ENCODE peak calls at places on chromosomes 12 and 14, in ten cellular contexts. A is CD8-positive, alpha-beta T cell; I is AG09319; G is fibroblast of lung; K is progenitor cell of endocrine pancreas; Y is cardiac muscle cell; M is choroid plexus epithelial cell; E is GM13976; D is HCT116; R is epithelial cell of esophagus. N is an unnamed sample.
A peak's percentile ranks its signal among the peaks of the same experiment; 100 is the strongest.

GRCh38 chr12:52210186-52210924 is 18.5 kb upstream of the KRT80 start:
- DNase-seq in R (peak; percentile 92), K (no peak), A (no peak), E (no peak), Y (peak; percentile 90), G (peak; percentile 90), M (peak; percentile 75), D (no peak), I (peak; percentile 44), N (peak; percentile 38)

GRCh38 chr14:62099091-62099490 is 336.9 kb downstream of the SNAPC1 start:
- DNase-seq in Y (no peak), G (no peak), A (no peak), R (no peak), M (no peak), E (no peak), I (no peak), K (no peak), D (no peak), N (no peak)

GRCh38 chr12:92078167-92079053 is 67.2 kb downstream of the BTG1 start:
- DNase-seq in E (no peak), A (no peak), D (peak; percentile 12), K (no peak), R (peak; percentile 96), Y (peak; percentile 91), M (peak; percentile 97), G (peak; percentile 99), I (peak; percentile 96), N (peak; percentile 94)

GRCh38 chr12:104680070-104680469 is 223.3 kb downstream of the CHST11 start:
- DNase-seq in G (no peak), D (peak; percentile 13), Y (no peak), M (peak; percentile 60), R (peak; percentile 28), K (no peak), I (no peak), E (peak; percentile 55), A (no peak), N (peak; percentile 15)

GRCh38 chr12:77060136-77060882 is 5.1 kb downstream of the E2F7 start:
- DNase-seq in K (no peak), R (no peak), A (no peak), Y (no peak), D (no peak), M (no peak), I (no peak), G (no peak), E (peak; percentile 40), N (no peak)

GRCh38 chr12:22034709-22035506 is 11.1 kb upstream of the CMAS start:
- DNase-seq in M (peak; percentile 81), Y (peak; percentile 82), R (no peak), K (no peak), G (no peak), I (no peak), D (no peak), A (no peak), E (no peak), N (no peak)

GRCh38 chr14:90599748-90600507 is 203.1 kb downstream of the CALM1 start:
- DNase-seq in M (peak; percentile 57), D (no peak), K (no peak), A (no peak), R (peak; percentile 54), I (no peak), E (no peak), Y (peak; percentile 38), G (peak; percentile 42), N (no peak)

GRCh38 chr12:68491204-68491960 is 119.3 kb upstream of the RAP1B start:
- DNase-seq in R (no peak), Y (no peak), E (no peak), A (no peak), K (no peak), M (no peak), G (no peak), I (no peak), D (no peak), N (no peak)

GRCh38 chr12:51475543-51475942 is 50.9 kb downstream of the SLC4A8 start:
- DNase-seq in E (no peak), M (no peak), Y (no peak), K (no peak), G (no peak), A (no peak), R (no peak), D (no peak), I (no peak), N (no peak)

GRCh38 chr12:57096099-57096572 is 7.2 kb downstream of the NAB2 start:
- DNase-seq in A (no peak), I (no peak), Y (peak; percentile 41), E (peak; percentile 19), K (no peak), R (peak; percentile 99), G (no peak), M (peak; percentile 31), D (no peak), N (no peak)

GRCh38 chr12:32988982-32989381 is 92.4 kb upstream of the PKP2 start:
- DNase-seq in Y (peak; percentile 7), A (no peak), G (no peak), K (no peak), R (peak; percentile 14), M (peak; percentile 17), E (no peak), I (no peak), D (no peak), N (no peak)

GRCh38 chr14:36281309-36281708 is 39.1 kb downstream of the MBIP start:
- DNase-seq in M (peak; percentile 22), D (no peak), Y (peak; percentile 21), G (no peak), E (no peak), A (no peak), I (no peak), R (no peak), K (no peak), N (no peak)

GRCh38 chr14:93369393-93370266 is 22.6 kb downstream of the COX8C start:
- DNase-seq in K (no peak), M (no peak), Y (no peak), E (peak; percentile 48), R (peak; percentile 7), G (no peak), I (no peak), D (no peak), A (no peak), N (no peak)

GRCh38 chr14:105119410-105120025 is 49.1 kb downstream of the JAG2 start:
- DNase-seq in G (no peak), E (no peak), R (no peak), Y (no peak), A (no peak), I (no peak), M (no peak), K (no peak), D (no peak), N (no peak)

GRCh38 chr12:105085537-105085936 is 1.3 kb upstream of the ALDH1L2 start:
- DNase-seq in I (no peak), E (no peak), G (no peak), R (no peak), M (no peak), Y (no peak), D (no peak), K (no peak), A (no peak), N (no peak)

DNA sequence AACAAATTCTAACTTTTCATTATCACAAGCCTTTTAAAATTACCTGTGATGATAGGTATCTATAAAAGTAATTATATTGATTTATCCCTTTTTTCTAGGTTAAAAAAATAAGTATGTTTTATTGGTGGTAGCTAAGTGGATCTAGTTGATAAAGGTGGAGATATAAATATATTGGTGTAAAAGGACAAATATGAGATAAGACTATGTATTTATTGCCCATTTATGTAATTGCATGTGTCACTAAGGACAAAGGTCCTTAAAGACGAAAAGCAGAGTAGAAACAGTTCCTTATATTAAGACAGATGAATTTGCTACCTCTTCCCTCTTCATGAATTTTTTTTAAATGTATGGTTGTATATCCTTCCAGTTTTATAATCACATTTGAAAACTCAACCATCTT is at the start of gene MYRFL:
- DNase-seq in R (no peak), D (no peak), G (no peak), E (no peak), K (no peak), Y (no peak), A (no peak), I (no peak), M (no peak), N (no peak)
- TF ChIP-seq CTCF in R (no peak), D (no peak), G (no peak), E (no peak), K (no peak), Y (no peak), A (no peak), I (no peak), M (no peak), N (no peak)

GRCh38 chr12:4107436-4107878 is 166.1 kb upstream of the CCND2 start:
- DNase-seq in I (no peak), D (peak; percentile 26), E (peak; percentile 83), G (peak; percentile 72), R (peak; percentile 84), A (peak; percentile 42), M (peak; percentile 77), K (no peak), Y (peak; percentile 61), N (peak; percentile 50)
- TF ChIP-seq CTCF in I (peak; percentile 56), D (peak; percentile 71), E (peak; percentile 72), G (peak; percentile 61), R (peak; percentile 68), A (peak; percentile 80), M (peak; percentile 79), K (peak; percentile 56), Y (peak; percentile 67), N (peak; percentile 72)

DNA sequence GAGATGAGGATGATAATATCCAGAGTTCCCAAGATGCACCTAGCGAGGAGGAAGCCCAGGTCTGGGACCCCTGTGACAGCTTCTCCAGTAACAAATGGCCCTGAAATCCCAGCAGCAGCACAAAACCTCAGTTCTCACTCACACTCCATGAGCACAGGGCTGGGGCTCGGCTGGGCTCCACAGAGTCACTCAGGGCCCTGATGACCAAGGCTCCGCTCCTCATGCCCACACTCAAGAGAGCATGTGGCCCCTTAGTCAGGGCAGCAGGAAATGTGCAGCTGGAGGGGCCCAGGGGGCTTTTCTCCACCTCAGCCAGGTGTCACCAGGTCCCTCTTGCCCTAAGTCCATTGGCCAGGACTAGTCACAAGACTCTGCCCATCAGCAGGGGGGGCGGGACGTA is 242.7 kb upstream of the SFSWAP start:
- DNase-seq in Y (no peak), A (no peak), D (no peak), K (no peak), G (no peak), I (no peak), R (no peak), E (no peak), M (no peak), N (no peak)
- TF ChIP-seq CTCF in Y (no peak), A (no peak), D (no peak), K (no peak), G (no peak), I (no peak), R (no peak), E (no peak), M (no peak), N (no peak)

DNA sequence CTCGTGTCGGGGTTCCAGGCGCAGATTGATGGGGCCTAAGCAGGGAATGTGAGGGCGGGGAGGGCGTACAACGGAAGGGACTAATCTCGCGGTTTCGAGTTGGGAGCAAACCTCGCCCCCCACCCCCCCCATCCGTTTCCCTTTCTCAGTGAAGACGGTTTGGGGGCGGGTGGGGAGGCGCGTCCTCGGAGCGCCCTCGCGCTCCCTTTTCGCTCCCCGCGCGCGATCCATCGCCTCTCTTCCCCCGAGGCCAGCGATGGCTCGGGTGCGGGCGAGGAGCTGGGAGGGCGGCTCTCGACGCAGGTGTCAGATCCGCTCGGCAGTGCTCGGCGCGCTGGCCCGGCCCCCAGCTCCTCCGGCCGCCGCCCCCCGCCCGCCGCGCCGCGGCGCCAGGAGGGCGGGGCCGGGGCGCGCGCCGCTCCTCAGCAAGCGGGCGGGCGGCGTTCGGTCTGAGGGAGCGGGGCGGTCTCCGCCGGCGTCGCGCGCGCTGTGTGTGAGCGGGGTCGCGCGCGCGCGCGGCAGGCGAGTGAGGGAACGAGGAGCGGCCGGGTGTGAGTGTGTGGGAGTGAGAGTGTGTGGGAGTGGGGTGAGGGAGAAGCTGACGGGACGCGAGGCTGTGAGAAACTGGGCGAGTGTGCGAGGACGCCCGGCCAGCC is at the start of gene RIMKLB:
- DNase-seq in K (peak; percentile 84), A (peak; percentile 74), Y (peak; percentile 88), R (peak; percentile 79), E (peak; percentile 92), D (no peak), M (peak; percentile 71), I (no peak), G (peak; percentile 64), N (peak; percentile 39)
- TF ChIP-seq CTCF in K (no peak), A (no peak), Y (no peak), R (no peak), E (no peak), D (no peak), M (no peak), I (no peak), G (no peak), N (no peak)